ENCODE peak calls at places on chromosomes 1 and 21, in eight cellular contexts. B is tibial nerve, C is ovary, U is upper lobe of right lung, I is fibroblast of lung, M is uterus, H is colonic mucosa, K is prostate gland. L is an unnamed sample. For H3K9me3, the result is how much of the 10 kb centered on the place peaks cover.

GRCh38 chr1:82567308-82567707 is 766.6 kb downstream of the ADGRL2 start:
- DNase-seq in B (no peak), C (no peak), U (no peak), I (no peak), M (no peak), H (no peak), K (no peak), L (no peak)

GRCh38 chr21:15415541-15416261 is 314.1 kb upstream of the USP25 start:
- DNase-seq in B (peak), C (no peak), U (no peak), I (no peak), M (no peak), H (no peak), K (no peak), L (no peak)

GRCh38 chr1:211135342-211135950 is 1.5 kb upstream of the KCNH1 start:
- DNase-seq in B (no peak), C (no peak), U (no peak), I (peak), M (no peak), H (no peak), K (no peak), L (no peak)

GRCh38 chr1:61055110-61055614 is 27.2 kb upstream of the NFIA start:
- DNase-seq in B (peak), C (no peak), U (no peak), I (peak), M (no peak), H (peak), K (no peak), L (no peak)

GRCh38 chr1:201769966-201770365 is 59.0 kb upstream of the IPO9 start:
- DNase-seq in B (no peak), C (no peak), U (no peak), I (peak), M (no peak), H (no peak), K (no peak), L (no peak)

GRCh38 chr1:238647877-238648276 is 738.5 kb upstream of the CHRM3 start:
- DNase-seq in B (no peak), C (no peak), U (no peak), I (peak), M (no peak), H (no peak), K (no peak), L (no peak)

GRCh38 chr1:78333426-78334012 is 157.3 kb upstream of the PTGFR start:
- DNase-seq in B (no peak), C (peak), U (no peak), I (peak), M (peak), H (no peak), K (no peak), L (no peak)

GRCh38 chr1:80245813-80246212 is 1239.3 kb upstream of the ADGRL4 start:
- DNase-seq in B (no peak), C (no peak), U (no peak), I (no peak), M (no peak), H (no peak), K (no peak), L (no peak)

GRCh38 chr1:240092301-240093119 is 827 bp downstream of the FMN2 start:
- DNase-seq in B (no peak), C (peak), U (no peak), I (peak), M (peak), H (peak), K (no peak), L (no peak)

GRCh38 chr1:22039594-22040347 is 12.7 kb upstream of the CDC42 start:
- DNase-seq in B (no peak), C (no peak), U (peak), I (peak), M (peak), H (peak), K (peak), L (no peak)

GRCh38 chr1:1540015-1540816 is at the start of gene TMEM240:
- DNase-seq in B (peak), C (peak), U (peak), I (peak), M (peak), H (peak), K (peak), L (peak)

GRCh38 chr1:244211559-244211944 is 160.5 kb downstream of the ZBTB18 start:
- DNase-seq in B (peak), C (no peak), U (no peak), I (peak), M (peak), H (peak), K (peak), L (no peak)

GRCh38 chr1:17162941-17163340 is 42.0 kb upstream of the PADI1 start:
- DNase-seq in B (no peak), C (no peak), U (no peak), I (no peak), M (no peak), H (no peak), K (no peak), L (peak)

GRCh38 chr1:205792481-205792881 is 17.2 kb upstream of the RAB29 start:
- DNase-seq in B (no peak), C (no peak), U (no peak), I (no peak), M (no peak), H (no peak), K (no peak), L (no peak)

GRCh38 chr1:27071049-27071416 is 58.4 kb upstream of the TENT5B start:
- DNase-seq in B (no peak), C (peak), U (no peak), I (peak), M (no peak), H (no peak), K (no peak), L (no peak)

GRCh38 chr1:38129971-38130370 is 83.4 kb upstream of the POU3F1 start:
- DNase-seq in B (no peak), C (no peak), U (no peak), I (no peak), M (no peak), H (no peak), K (no peak), L (no peak)

GRCh38 chr21:38805282-38806152 is at the start of gene ETS2:
- DNase-seq in B (peak), C (peak), U (peak), I (peak), M (peak), H (peak), K (peak), L (peak)

GRCh38 chr1:156368889-156369684 is at the start of gene RHBG:
- DNase-seq in B (no peak), C (peak), U (peak), I (peak), M (no peak), H (peak), K (peak), L (peak)

GRCh38 chr1:59237905-59238304 is 59.0 kb upstream of the FGGY start:
- DNase-seq in B (no peak), C (no peak), U (no peak), I (no peak), M (no peak), H (no peak), K (no peak), L (no peak)

GRCh38 chr1:116856312-116856711 is 53.4 kb upstream of the PTGFRN start:
- DNase-seq in B (no peak), C (no peak), U (no peak), I (no peak), M (no peak), H (no peak), K (no peak), L (no peak)

GRCh38 chr1:217135569-217135915 is 412.3 kb upstream of the ESRRG start:
- DNase-seq in B (no peak), C (no peak), U (no peak), I (peak), M (no peak), H (no peak), K (no peak), L (no peak)

GRCh38 chr1:109133815-109134214 is 19.9 kb downstream of the ELAPOR1 start:
- DNase-seq in B (peak), C (no peak), U (peak), I (no peak), M (no peak), H (peak), K (no peak), L (no peak)

GRCh38 chr1:7727816-7728477 is 43.1 kb upstream of the VAMP3 start:
- DNase-seq in B (no peak), C (no peak), U (no peak), I (no peak), M (no peak), H (no peak), K (no peak), L (no peak)

GRCh38 chr1:64480999-64481772 is 11.3 kb downstream of the CACHD1 start:
- DNase-seq in B (no peak), C (no peak), U (no peak), I (no peak), M (no peak), H (no peak), K (no peak), L (no peak)

GRCh38 chr1:225695578-225696332 is 42.8 kb upstream of the ENAH start:
- DNase-seq in B (no peak), C (no peak), U (no peak), I (peak), M (no peak), H (no peak), K (peak), L (no peak)

GRCh38 chr1:94773931-94774422 is 46.2 kb upstream of the SLC44A3 start:
- DNase-seq in B (no peak), C (no peak), U (peak), I (peak), M (no peak), H (no peak), K (no peak), L (peak)

GRCh38 chr1:198267921-198268320 is 111.1 kb downstream of the NEK7 start:
- DNase-seq in B (no peak), C (no peak), U (no peak), I (peak), M (no peak), H (no peak), K (no peak), L (no peak)

GRCh38 chr1:166489670-166490436 is 323.1 kb upstream of the FAM78B start:
- DNase-seq in B (no peak), C (no peak), U (peak), I (no peak), M (no peak), H (peak), K (no peak), L (no peak)

GRCh38 chr21:31554511-31555022 is 104.9 kb upstream of the SOD1 start:
- DNase-seq in B (no peak), C (no peak), U (peak), I (no peak), M (no peak), H (no peak), K (no peak), L (no peak)

GRCh38 chr1:21534674-21535378 is 25.6 kb downstream of the ALPL start:
- DNase-seq in B (peak), C (no peak), U (no peak), I (peak), M (no peak), H (peak), K (peak), L (peak)

GRCh38 chr1:26996024-26996423 is 2.5 kb downstream of the TRNP1 start:
- DNase-seq in B (no peak), C (no peak), U (no peak), I (peak), M (no peak), H (no peak), K (no peak), L (no peak)

GRCh38 chr1:236507022-236507700 is 16.6 kb upstream of the LGALS8 start:
- DNase-seq in B (no peak), C (no peak), U (no peak), I (no peak), M (no peak), H (no peak), K (peak), L (no peak)

GRCh38 chr1:229205854-229206253 is 65.1 kb upstream of the RAB4A start:
- DNase-seq in B (no peak), C (no peak), U (no peak), I (no peak), M (peak), H (no peak), K (no peak), L (no peak)

GRCh38 chr1:205015241-205015640 is 27.8 kb upstream of the CNTN2 start:
- DNase-seq in B (no peak), C (no peak), U (no peak), I (no peak), M (no peak), H (no peak), K (no peak), L (peak)

GRCh38 chr1:76723949-76724348 is 143.3 kb upstream of the ST6GALNAC5 start:
- DNase-seq in B (no peak), C (no peak), U (no peak), I (no peak), M (no peak), H (no peak), K (no peak), L (no peak)

GRCh38 chr1:63690966-63691365 is 82.9 kb upstream of the ROR1 start:
- DNase-seq in B (no peak), C (no peak), U (no peak), I (no peak), M (no peak), H (no peak), K (no peak), L (no peak)

GRCh38 chr21:16079830-16080229 is 350.0 kb downstream of the USP25 start:
- DNase-seq in B (no peak), C (no peak), U (no peak), I (peak), M (no peak), H (no peak), K (peak), L (no peak)

GRCh38 chr1:248906741-248907661 is 966 bp downstream of the PGBD2 start:
- DNase-seq in B (no peak), C (peak), U (no peak), I (peak), M (no peak), H (no peak), K (no peak), L (no peak)

GRCh38 chr1:40449684-40450490 is at the start of gene ZFP69B:
- DNase-seq in B (peak), C (peak), U (peak), I (peak), M (peak), H (peak), K (peak), L (peak)

GRCh38 chr1:40450491-40451237 is 388 bp downstream of the ZFP69B start:
- DNase-seq in B (peak), C (peak), U (no peak), I (peak), M (peak), H (peak), K (no peak), L (peak)

GRCh38 chr1:40454873-40455272 is 4.6 kb downstream of the ZFP69B start:
- DNase-seq in B (no peak), C (no peak), U (no peak), I (no peak), M (no peak), H (no peak), K (no peak), L (no peak)

DNA sequence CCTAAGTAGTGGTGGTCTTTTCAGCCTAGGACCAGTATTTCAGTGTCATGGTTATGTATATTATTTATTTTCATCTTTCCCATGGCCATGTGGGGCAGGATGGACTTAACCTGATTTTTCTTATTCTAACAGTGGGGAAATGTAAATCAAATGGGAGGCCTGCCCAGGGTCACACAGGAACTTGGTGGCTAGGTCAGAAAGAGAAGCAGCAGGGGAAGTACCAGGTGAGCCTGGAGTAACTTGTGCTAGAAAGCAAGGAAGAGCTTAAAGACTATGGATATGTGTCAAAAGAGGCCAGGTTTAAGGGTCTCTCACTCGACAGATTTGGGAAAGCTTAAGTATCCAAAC is 936 bp downstream of the ZFP69B start:
- DNase-seq in B (no peak), C (no peak), U (no peak), I (no peak), M (no peak), H (no peak), K (no peak), L (no peak)
- H3K9me3 ChIP-seq in B (under half), C (under half), U (under half), I (under half), M (under half), H (under half), K (under half), L (under half)

DNA sequence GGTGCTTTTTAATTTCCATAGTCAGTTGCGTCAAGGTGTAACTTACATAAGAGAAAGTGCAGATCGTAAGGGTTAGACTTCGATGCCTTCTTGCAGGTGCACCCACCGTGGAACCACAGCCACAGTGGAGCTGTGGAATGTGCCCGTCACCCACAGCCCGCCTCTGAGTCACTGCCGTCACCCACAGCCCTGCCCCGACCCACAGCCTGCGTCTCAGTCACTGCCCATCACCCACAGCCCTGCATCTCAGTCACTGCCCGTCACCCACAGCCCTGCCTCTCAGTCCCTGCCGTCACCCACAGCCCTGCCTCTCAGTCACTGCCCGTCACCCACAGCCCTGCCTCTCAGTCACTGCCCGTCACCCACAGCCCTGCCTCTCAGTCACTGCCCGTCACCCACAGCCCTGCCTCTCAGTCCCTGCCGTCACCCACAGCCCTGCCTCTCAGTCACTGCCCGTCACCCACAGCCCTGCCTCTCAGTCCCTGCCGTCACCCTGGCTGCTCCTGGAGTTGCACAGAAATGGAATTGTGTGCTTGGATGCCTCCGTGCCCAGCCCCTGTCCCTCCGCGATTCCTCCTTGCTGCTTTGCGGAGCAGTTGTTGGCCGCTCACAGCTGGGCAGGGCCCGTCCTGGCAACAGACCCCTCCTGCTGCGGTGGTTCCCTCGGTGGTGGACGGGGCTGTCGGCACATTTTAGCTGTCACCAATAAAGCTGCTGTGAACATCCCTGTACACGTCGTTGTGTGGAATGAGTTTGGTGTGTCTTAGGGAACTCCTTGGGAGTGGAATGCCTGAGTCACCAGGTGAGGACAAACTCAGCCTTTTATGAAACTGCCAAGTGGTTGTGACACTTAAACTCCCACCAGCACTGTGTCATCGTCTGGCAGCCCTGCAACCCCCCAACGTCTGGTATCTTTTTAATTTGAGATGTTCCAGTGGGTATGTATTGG is 44.9 kb upstream of the COL6A2 start:
- DNase-seq in B (no peak), C (peak), U (no peak), I (peak), M (no peak), H (no peak), K (no peak), L (no peak)
- H3K4me3 ChIP-seq in B (no peak), C (no peak), U (no peak), I (no peak), M (no peak), H (no peak), K (no peak), L (no peak)

GRCh38 chr21:42411197-42411869 is 7.6 kb downstream of the UBASH3A start:
- DNase-seq in B (no peak), C (no peak), U (peak), I (no peak), M (no peak), H (no peak), K (no peak), L (no peak)
- H3K9me3 ChIP-seq in B (under half), C (under half), U (under half), I (under half), M (under half), H (under half), K (under half), L (under half)

DNA sequence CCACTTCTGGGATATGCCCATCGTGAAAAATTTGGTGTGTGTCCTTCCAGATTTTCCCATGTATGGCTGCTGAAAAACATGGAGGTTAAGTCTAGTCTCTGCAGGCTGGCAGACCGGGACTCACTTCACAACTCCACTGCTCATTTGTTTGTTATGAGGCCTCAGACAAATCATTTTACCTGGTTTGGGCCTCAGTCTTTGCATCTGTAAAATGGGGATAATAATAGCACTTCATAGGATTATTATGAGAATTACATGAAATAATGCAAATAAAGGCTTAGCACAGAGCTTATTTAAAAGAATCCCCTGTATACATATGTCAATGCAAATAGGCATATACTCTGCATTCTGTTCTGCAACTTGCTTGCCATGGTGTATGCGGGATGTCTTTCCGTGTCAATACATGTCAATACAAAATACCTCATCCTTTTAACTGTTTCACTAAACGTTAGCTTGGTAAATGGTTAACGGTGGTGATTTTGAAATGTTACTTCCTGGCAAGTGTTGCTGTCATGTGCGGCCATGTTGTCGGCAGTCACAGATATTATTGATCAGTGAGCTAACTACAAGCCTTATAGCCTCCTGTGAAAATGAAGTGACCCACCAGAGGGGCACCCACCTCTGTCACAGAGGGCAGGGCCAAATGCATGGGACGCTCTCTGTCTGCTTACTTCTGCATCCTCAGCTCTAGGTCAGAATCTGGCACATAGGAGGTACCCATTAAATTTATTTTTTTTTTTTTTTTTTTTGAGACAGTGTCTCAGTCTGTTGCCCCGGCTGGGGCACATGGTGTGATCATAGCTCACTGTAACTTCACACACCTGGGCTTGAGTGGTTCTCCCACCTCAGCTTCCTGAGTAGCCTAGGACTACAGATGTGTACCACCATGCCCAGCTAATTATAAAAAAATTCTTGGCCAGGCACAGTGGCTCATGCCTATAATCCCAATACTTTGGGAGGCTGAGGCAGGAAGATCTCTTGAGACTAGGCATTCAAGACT is 4.3 kb downstream of the LCK start:
- DNase-seq in B (no peak), C (no peak), U (no peak), I (no peak), M (no peak), H (no peak), K (no peak), L (no peak)
- H3K4me3 ChIP-seq in B (no peak), C (no peak), U (no peak), I (no peak), M (no peak), H (no peak), K (no peak), L (no peak)

DNA sequence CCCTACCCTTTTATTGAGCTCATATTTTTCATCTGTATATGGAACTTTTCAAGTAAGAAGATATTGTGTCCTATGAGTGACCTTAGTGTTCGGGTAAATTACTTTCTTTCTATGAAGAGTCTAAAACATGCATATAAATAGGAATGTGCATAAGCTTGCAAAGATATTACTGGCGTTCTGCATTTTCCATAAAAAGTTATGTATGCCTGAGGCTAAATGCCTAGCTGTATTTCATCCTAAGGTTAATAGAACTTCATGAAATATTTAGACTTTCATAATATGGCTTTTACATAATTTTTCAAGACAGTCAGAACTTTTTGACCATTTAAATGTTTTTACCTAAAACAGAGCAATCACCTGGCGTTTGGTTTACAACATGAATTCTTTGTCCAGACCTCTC is 495.9 kb upstream of the ADAMTS5 start:
- DNase-seq in B (no peak), C (no peak), U (no peak), I (no peak), M (no peak), H (no peak), K (no peak), L (no peak)
- H3K9me3 ChIP-seq in B (under half), C (under half), U (under half), I (under half), M (under half), H (under half), K (under half), L (under half)

GRCh38 chr1:107142370-107142668 is 1.5 kb downstream of the NTNG1 start:
- DNase-seq in B (no peak), C (no peak), U (no peak), I (no peak), M (no peak), H (no peak), K (no peak), L (no peak)
- H3K4me3 ChIP-seq in B (no peak), C (no peak), U (peak), I (peak), M (no peak), H (no peak), K (no peak), L (peak)

L was measured in upper lobe of left lung.